ENCODE peak calls at places on chromosomes 11 and 22, in four cellular contexts. T, W, X and C are unnamed samples.

GRCh38 chr11:3747704-3748103 is 49.6 kb downstream of the NUP98 start:
- DNase-seq in T (no peak), W (no peak), X (no peak), C (no peak)

GRCh38 chr22:25835348-25835747 is 93.4 kb downstream of the MYO18B start:
- DNase-seq in T (no peak), W (no peak), X (no peak), C (no peak)

GRCh38 chr11:76135491-76135890 is 70.8 kb downstream of the WNT11 start:
- DNase-seq in T (no peak), W (no peak), X (no peak), C (no peak)

GRCh38 chr11:119491753-119492455 is 68.9 kb upstream of the THY1 start:
- DNase-seq in T (no peak), W (no peak), X (peak), C (peak)

GRCh38 chr11:9150944-9151343 is 59.5 kb upstream of the SCUBE2 start:
- DNase-seq in T (no peak), W (no peak), X (no peak), C (no peak)

GRCh38 chr11:69948256-69949141 is 129.3 kb upstream of the FGF3 start:
- DNase-seq in T (no peak), W (no peak), X (no peak), C (no peak)

GRCh38 chr11:13009921-13010736 is 1.0 kb downstream of the RASSF10 start:
- DNase-seq in T (no peak), W (no peak), X (no peak), C (peak)

GRCh38 chr11:70252844-70253243 is 17.6 kb upstream of the PPFIA1 start:
- DNase-seq in T (no peak), W (no peak), X (no peak), C (no peak)

GRCh38 chr11:57598831-57599155 is 1.3 kb downstream of the SERPING1 start:
- DNase-seq in T (no peak), W (no peak), X (no peak), C (no peak)

GRCh38 chr11:130916910-130917309 is 631 bp upstream of the SNX19 start:
- DNase-seq in T (no peak), W (no peak), X (no peak), C (no peak)

GRCh38 chr11:65454696-65455456 is 32.3 kb downstream of the NEAT1 start:
- DNase-seq in T (peak), W (peak), X (peak), C (peak)

GRCh38 chr11:88411265-88411664 is 73.7 kb upstream of the CTSC start:
- DNase-seq in T (no peak), W (no peak), X (no peak), C (no peak)

GRCh38 chr11:129853508-129854228 is 38.0 kb downstream of the TMEM45B start:
- DNase-seq in T (peak), W (no peak), X (peak), C (peak)

GRCh38 chr11:113632981-113633380 is 73.1 kb downstream of the TMPRSS5 start:
- DNase-seq in T (no peak), W (no peak), X (no peak), C (no peak)

GRCh38 chr11:85805387-85805786 is 5.6 kb downstream of the SYTL2 start:
- DNase-seq in T (no peak), W (no peak), X (no peak), C (no peak)

GRCh38 chr11:131423715-131424114 is 53.3 kb downstream of the NTM start:
- DNase-seq in T (no peak), W (no peak), X (no peak), C (no peak)

GRCh38 chr11:35290876-35291275 is 128.5 kb downstream of the SLC1A2 start:
- DNase-seq in T (no peak), W (no peak), X (no peak), C (no peak)

GRCh38 chr11:10688401-10688800 is 5.2 kb downstream of the IRAG1 start:
- DNase-seq in T (no peak), W (no peak), X (no peak), C (no peak)

GRCh38 chr11:20250644-20251247 is 90.5 kb upstream of the DBX1 start:
- DNase-seq in T (no peak), W (no peak), X (no peak), C (no peak)

GRCh38 chr11:12397953-12398352 is 20.6 kb downstream of the PARVA start:
- DNase-seq in T (no peak), W (no peak), X (no peak), C (no peak)

GRCh38 chr11:120601566-120601965 is 90.0 kb downstream of the GRIK4 start:
- DNase-seq in T (no peak), W (no peak), X (no peak), C (no peak)

GRCh38 chr22:43830931-43831560 is 18.9 kb upstream of the EFCAB6 start:
- DNase-seq in T (no peak), W (no peak), X (no peak), C (no peak)

GRCh38 chr22:24068377-24068680 is 57.2 kb downstream of the CABIN1 start:
- DNase-seq in T (no peak), W (no peak), X (no peak), C (no peak)

GRCh38 chr22:32333141-32333768 is 24.4 kb upstream of the RFPL3 start:
- DNase-seq in T (no peak), W (no peak), X (no peak), C (no peak)

GRCh38 chr11:121295246-121296007 is 2.9 kb downstream of the SC5D start:
- DNase-seq in T (no peak), W (no peak), X (no peak), C (no peak)

GRCh38 chr11:63639195-63639832 is 25.1 kb upstream of the PLAAT3 start:
- DNase-seq in T (peak), W (no peak), X (no peak), C (no peak)

GRCh38 chr11:73237471-73238290 is 19.6 kb downstream of the P2RY2 start:
- DNase-seq in T (no peak), W (no peak), X (no peak), C (no peak)

GRCh38 chr11:19713221-19714092 is 820 bp downstream of the NAV2 start:
- DNase-seq in T (peak), W (no peak), X (no peak), C (no peak)

GRCh38 chr11:44711113-44711512 is 15.6 kb upstream of the TSPAN18 start:
- DNase-seq in T (no peak), W (no peak), X (no peak), C (no peak)

GRCh38 chr11:71458146-71459070 is 5.4 kb downstream of the NADSYN1 start:
- DNase-seq in T (no peak), W (no peak), X (no peak), C (no peak)

GRCh38 chr11:61392991-61393595 is 706 bp downstream of the TMEM216 start:
- DNase-seq in T (peak), W (no peak), X (no peak), C (no peak)

GRCh38 chr11:83070044-83070877 is 1.4 kb downstream of the RAB30 start:
- DNase-seq in T (no peak), W (no peak), X (no peak), C (no peak)

GRCh38 chr11:117929568-117930207 is 486 bp upstream of the TMPRSS13 start:
- DNase-seq in T (no peak), W (no peak), X (no peak), C (no peak)

GRCh38 chr11:3840870-3841425 is at the start of gene RHOG:
- DNase-seq in T (no peak), W (peak), X (no peak), C (peak)

GRCh38 chr11:75249704-75250103 is 9.1 kb downstream of the TPBGL start:
- DNase-seq in T (no peak), W (no peak), X (no peak), C (no peak)